ENCODE peak calls at places on chromosomes 3 and 15, in eight cellular contexts. Y, V, C, N, Z, K, W and S are unnamed samples.
A peak's percentile ranks its signal among the peaks of the same experiment; 100 is the strongest.

GRCh38 chr15:38267416-38268022 is 14.9 kb downstream of the SPRED1 start:
- DNase-seq in Y (peak; percentile 36), V (no peak), C (no peak), N (no peak), Z (no peak), K (no peak), W (no peak), S (no peak)

GRCh38 chr15:59208850-59209249 is 2.2 kb downstream of the LDHAL6B start:
- DNase-seq in Y (no peak), V (no peak), C (no peak), N (no peak), Z (no peak), K (no peak), W (no peak), S (no peak)

GRCh38 chr15:76057332-76058000 is 2.3 kb upstream of the TMEM266 start:
- DNase-seq in Y (peak; percentile 22), V (peak; percentile 68), C (no peak), N (no peak), Z (peak; percentile 37), K (peak; percentile 66), W (no peak), S (peak; percentile 49)

GRCh38 chr3:132034097-132034485 is 723 bp downstream of the CPNE4 start:
- DNase-seq in Y (no peak), V (no peak), C (no peak), N (no peak), Z (no peak), K (no peak), W (no peak), S (no peak)

GRCh38 chr3:1007890-1008289 is 84.9 kb upstream of the CNTN6 start:
- DNase-seq in Y (no peak), V (peak; percentile 5), C (no peak), N (no peak), Z (no peak), K (no peak), W (no peak), S (no peak)

GRCh38 chr3:87361271-87361670 is 84.9 kb upstream of the POU1F1 start:
- DNase-seq in Y (no peak), V (no peak), C (no peak), N (no peak), Z (no peak), K (no peak), W (no peak), S (no peak)

GRCh38 chr3:177337548-177338331 is 140.5 kb upstream of the TBL1XR1 start:
- DNase-seq in Y (peak; percentile 82), V (no peak), C (no peak), N (no peak), Z (peak; percentile 46), K (no peak), W (peak; percentile 19), S (no peak)

GRCh38 chr15:45773149-45773548 is 138.3 kb downstream of the SQOR start:
- DNase-seq in Y (peak; percentile 16), V (no peak), C (no peak), N (no peak), Z (no peak), K (no peak), W (no peak), S (no peak)

GRCh38 chr3:53671192-53672021 is 174.8 kb downstream of the CHDH start:
- DNase-seq in Y (no peak), V (no peak), C (no peak), N (no peak), Z (no peak), K (no peak), W (no peak), S (no peak)

GRCh38 chr15:30953731-30954378 is 37.6 kb downstream of the MTMR10 start:
- DNase-seq in Y (peak; percentile 96), V (peak; percentile 18), C (peak; percentile 79), N (no peak), Z (no peak), K (no peak), W (no peak), S (peak; percentile 51)

GRCh38 chr3:161142486-161142885 is 37.3 kb upstream of the B3GALNT1 start:
- DNase-seq in Y (no peak), V (no peak), C (no peak), N (no peak), Z (no peak), K (no peak), W (no peak), S (no peak)

GRCh38 chr15:50143255-50143860 is 24.3 kb upstream of the ATP8B4 start:
- DNase-seq in Y (no peak), V (no peak), C (no peak), N (no peak), Z (no peak), K (no peak), W (no peak), S (no peak)
- H3K27me3 ChIP-seq in Y (no peaks in the 10 kb centered on the region), V (no peaks in the 10 kb centered on the region), C (no peaks in the 10 kb centered on the region), N (peaks cover 5% of the 10 kb centered on the region), Z (no peaks in the 10 kb centered on the region), K (no peaks in the 10 kb centered on the region), W (no peaks in the 10 kb centered on the region), S (no peaks in the 10 kb centered on the region)

GRCh38 chr15:70516408-70517193 is 246.8 kb downstream of the UACA start:
- DNase-seq in Y (no peak), V (no peak), C (no peak), N (no peak), Z (no peak), K (no peak), W (no peak), S (no peak)
- H3K27me3 ChIP-seq in Y (peaks cover 63% of the 10 kb centered on the region), V (peaks cover 5% of the 10 kb centered on the region), C (no peaks in the 10 kb centered on the region), N (no peaks in the 10 kb centered on the region), Z (no peaks in the 10 kb centered on the region), K (no peaks in the 10 kb centered on the region), W (no peaks in the 10 kb centered on the region), S (no peaks in the 10 kb centered on the region)

GRCh38 chr3:71064976-71065763 is 518.4 kb downstream of the FOXP1 start:
- DNase-seq in Y (peak; percentile 41), V (peak; percentile 81), C (peak; percentile 75), N (peak; percentile 48), Z (peak; percentile 62), K (peak; percentile 67), W (peak; percentile 67), S (no peak)

GRCh38 chr3:71066356-71066755 is 517.2 kb downstream of the FOXP1 start:
- DNase-seq in Y (no peak), V (no peak), C (no peak), N (no peak), Z (peak; percentile 34), K (no peak), W (peak; percentile 25), S (no peak)

GRCh38 chr3:71065764-71066013 is 517.8 kb downstream of the FOXP1 start:
- DNase-seq in Y (no peak), V (no peak), C (no peak), N (no peak), Z (no peak), K (no peak), W (no peak), S (no peak)

GRCh38 chr3:71067977-71068376 is 515.6 kb downstream of the FOXP1 start:
- DNase-seq in Y (no peak), V (no peak), C (no peak), N (no peak), Z (no peak), K (no peak), W (no peak), S (peak; percentile 13)

DNA sequence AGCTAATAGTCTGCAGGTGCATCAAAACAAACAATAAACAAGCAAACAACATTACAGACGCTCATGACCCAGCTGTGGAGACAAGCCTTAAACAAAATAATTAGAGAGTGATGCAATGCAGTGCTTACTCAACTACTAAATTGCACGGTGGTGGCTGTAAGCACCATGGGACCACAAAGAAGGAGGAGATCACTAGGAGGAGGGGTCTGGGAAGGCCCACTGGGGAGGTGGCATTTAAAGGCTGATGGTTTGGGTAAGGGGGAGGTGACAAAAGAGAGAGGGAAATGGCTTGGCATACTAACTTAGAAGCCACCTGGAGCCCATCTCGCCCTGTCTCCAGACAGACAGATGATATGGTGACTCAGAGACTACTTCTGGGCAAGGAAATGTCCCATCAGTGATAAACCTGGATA is 516.7 kb downstream of the FOXP1 start:
- DNase-seq in Y (peak; percentile 65), V (no peak), C (no peak), N (no peak), Z (peak; percentile 37), K (no peak), W (peak; percentile 62), S (peak; percentile 52)
- H3K27me3 ChIP-seq in Y (no peaks in the 10 kb centered on the region), V (no peaks in the 10 kb centered on the region), C (no peaks in the 10 kb centered on the region), N (no peaks in the 10 kb centered on the region), Z (no peaks in the 10 kb centered on the region), K (no peaks in the 10 kb centered on the region), W (no peaks in the 10 kb centered on the region), S (no peaks in the 10 kb centered on the region)

DNA sequence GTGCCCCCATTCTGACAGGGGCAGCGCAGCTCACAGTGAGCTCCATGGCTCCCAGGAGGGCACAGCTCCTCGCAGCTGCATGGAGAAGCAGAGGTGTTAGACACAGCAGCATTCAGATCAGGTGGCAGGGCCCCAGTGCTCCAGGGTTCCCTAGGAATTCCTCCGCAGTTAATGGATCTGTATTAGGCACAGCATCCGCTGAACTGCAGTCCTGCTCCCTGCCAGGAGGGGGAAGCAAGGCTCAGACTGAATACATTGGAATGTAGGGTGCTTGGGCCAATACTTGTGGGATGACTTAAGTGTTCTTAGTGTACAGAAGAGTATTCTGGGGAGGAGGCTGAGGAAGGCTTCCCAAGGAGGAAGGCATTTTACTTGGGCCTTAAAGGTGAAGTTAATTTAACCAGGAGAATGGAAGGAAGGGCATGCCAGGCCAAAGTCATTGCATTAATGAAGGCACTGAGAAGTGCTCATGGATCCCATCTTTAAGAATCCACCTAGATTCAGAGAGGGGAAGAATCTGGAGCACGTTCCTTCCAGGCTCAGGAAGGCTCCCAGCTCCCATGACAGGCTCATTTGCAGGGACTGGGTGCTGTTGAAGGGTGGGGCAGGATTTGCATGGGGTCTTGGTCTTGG is 111.6 kb downstream of the RAB11A start:
- DNase-seq in Y (peak; percentile 79), V (peak; percentile 81), C (peak; percentile 63), N (no peak), Z (no peak), K (peak; percentile 51), W (no peak), S (no peak)
- H3K27me3 ChIP-seq in Y (peaks cover 51% of the 10 kb centered on the region), V (peaks cover 27% of the 10 kb centered on the region), C (peaks cover 11% of the 10 kb centered on the region), N (peaks cover 23% of the 10 kb centered on the region), Z (no peaks in the 10 kb centered on the region), K (peaks cover 3% of the 10 kb centered on the region), W (peaks cover 7% of the 10 kb centered on the region), S (peaks cover 34% of the 10 kb centered on the region)